ENCODE peak calls at places on chromosomes 2 and 18, in eight cellular contexts. A is BE2C; Y is activated T-cell treated with anti-CD3 and anti-CD28 coated beads, Interleukin-2, amount 50 U/mL, for 24 hours; W is NCI-H2081; I is SW 1271; O is fibroblast of pulmonary artery; Q is M059J; H is CD4-positive, alpha-beta T cell. M is an unnamed sample.

GRCh38 chr18:76274470-76275289 is 220.4 kb downstream of the ZNF516 start:
- DNase-seq in I (no peak), Q (no peak), H (no peak), A (peak), W (peak), Y (no peak), O (no peak), M (peak)

GRCh38 chr2:196315388-196316049 is 144.1 kb upstream of the STK17B start:
- DNase-seq in H (no peak), A (no peak), Y (no peak), W (no peak), I (no peak), O (peak), Q (peak), M (no peak)

GRCh38 chr2:188598551-188598950 is 306.9 kb downstream of the GULP1 start:
- DNase-seq in I (no peak), H (no peak), O (peak), A (no peak), Y (no peak), Q (peak), W (no peak), M (no peak)

GRCh38 chr2:206799083-206799482 is 33.7 kb downstream of the FASTKD2 start:
- DNase-seq in W (no peak), H (no peak), Q (peak), O (peak), I (no peak), A (no peak), Y (no peak), M (no peak)

GRCh38 chr2:204900910-204901309 is 355.6 kb downstream of the PARD3B start:
- DNase-seq in I (no peak), H (no peak), Q (peak), W (no peak), Y (no peak), A (no peak), O (peak), M (no peak)

GRCh38 chr2:133495226-133495625 is 73.0 kb downstream of the NCKAP5 start:
- DNase-seq in H (no peak), A (no peak), W (no peak), Q (no peak), O (no peak), I (no peak), Y (no peak), M (no peak)

GRCh38 chr2:86047575-86048382 is 57.9 kb downstream of the POLR1A start:
- DNase-seq in A (no peak), Q (no peak), Y (no peak), W (no peak), I (no peak), O (no peak), H (no peak), M (no peak)

GRCh38 chr2:236305531-236305930 is 41.3 kb upstream of the ASB18 start:
- DNase-seq in H (no peak), W (no peak), Y (no peak), A (no peak), I (no peak), O (no peak), Q (no peak), M (no peak)

GRCh38 chr2:158128168-158128973 is 26.7 kb downstream of the UPP2 start:
- DNase-seq in O (no peak), Y (no peak), H (no peak), Q (no peak), I (no peak), A (no peak), W (no peak), M (no peak)

GRCh38 chr2:65436825-65437221 is 4.4 kb upstream of the SPRED2 start:
- DNase-seq in I (no peak), Q (no peak), O (no peak), A (no peak), Y (no peak), W (no peak), H (no peak), M (peak)

GRCh38 chr18:55858661-55859111 is 270.7 kb upstream of the TCF4 start:
- DNase-seq in A (no peak), I (no peak), Y (no peak), H (no peak), W (no peak), O (no peak), Q (peak), M (no peak)

GRCh38 chr2:217077841-217078407 is 218.1 kb upstream of the TNP1 start:
- DNase-seq in I (no peak), W (no peak), Q (no peak), H (no peak), O (no peak), A (no peak), Y (no peak), M (no peak)

GRCh38 chr2:49753344-49753930 is 599.1 kb upstream of the FSHR start:
- DNase-seq in Y (no peak), I (no peak), O (peak), Q (peak), A (no peak), H (no peak), W (no peak), M (no peak)

GRCh38 chr2:19689769-19690168 is 212.0 kb downstream of the TTC32 start:
- DNase-seq in I (no peak), Q (no peak), O (no peak), W (no peak), H (no peak), A (no peak), Y (no peak), M (no peak)

GRCh38 chr18:57075716-57076400 is 71.0 kb upstream of the BOD1L2 start:
- DNase-seq in Y (no peak), H (no peak), A (no peak), I (no peak), W (no peak), O (no peak), Q (no peak), M (no peak)

GRCh38 chr2:877747-878146 is 72.9 kb upstream of the SNTG2 start:
- DNase-seq in H (no peak), Y (no peak), O (no peak), A (no peak), W (no peak), I (no peak), Q (no peak), M (no peak)

GRCh38 chr2:16525265-16525887 is 140.3 kb downstream of the CYRIA start:
- DNase-seq in W (no peak), A (peak), Y (no peak), I (no peak), H (no peak), O (peak), Q (no peak), M (peak)

GRCh38 chr2:210663574-210663973 is 107.2 kb downstream of the CPS1 start:
- DNase-seq in W (peak), H (no peak), Y (no peak), A (peak), Q (peak), I (no peak), O (peak), M (no peak)

GRCh38 chr2:236168110-236169067 is at the start of gene GBX2:
- DNase-seq in A (peak), O (peak), W (peak), I (peak), Q (peak), H (no peak), Y (no peak), M (no peak)

GRCh38 chr2:71070294-71071025 is 2.0 kb downstream of the NAGK start:
- DNase-seq in A (no peak), I (peak), Y (no peak), W (no peak), Q (peak), O (peak), H (no peak), M (no peak)

GRCh38 chr2:122319551-122320132 is 564.2 kb downstream of the TSN start:
- DNase-seq in Y (no peak), H (no peak), I (no peak), Q (peak), W (no peak), A (no peak), O (no peak), M (no peak)

GRCh38 chr2:241843321-241844065 is 15.2 kb downstream of the PDCD1 start:
- DNase-seq in Q (no peak), A (peak), Y (no peak), H (no peak), O (no peak), I (no peak), W (no peak), M (no peak)

GRCh38 chr2:152493417-152493816 is 158.4 kb downstream of the FMNL2 start:
- DNase-seq in Q (no peak), O (no peak), W (peak), H (no peak), A (no peak), I (no peak), Y (no peak), M (no peak)

GRCh38 chr2:9210030-9210429 is 3.4 kb downstream of the ASAP2 start:
- DNase-seq in H (no peak), Q (no peak), O (no peak), Y (no peak), I (no peak), A (no peak), W (no peak), M (no peak)

GRCh38 chr2:86056935-86057334 is 48.8 kb downstream of the POLR1A start:
- DNase-seq in A (no peak), Y (no peak), I (no peak), Q (no peak), H (no peak), O (no peak), W (no peak), M (no peak)

GRCh38 chr2:159148891-159149290 is 137.6 kb downstream of the WDSUB1 start:
- DNase-seq in Y (no peak), O (no peak), I (no peak), A (no peak), Q (no peak), W (no peak), H (no peak), M (no peak)

GRCh38 chr2:30273574-30273929 is 42.2 kb downstream of the LBH start:
- DNase-seq in H (no peak), A (no peak), I (no peak), Y (no peak), Q (no peak), W (no peak), O (no peak), M (no peak)

GRCh38 chr18:38421016-38421415 is 855.4 kb upstream of the CELF4 start:
- DNase-seq in O (no peak), W (no peak), Y (no peak), H (no peak), I (no peak), A (no peak), Q (peak), M (no peak)

GRCh38 chr2:202429164-202429980 is 53.2 kb downstream of the BMPR2 start:
- DNase-seq in Q (no peak), O (peak), H (no peak), I (no peak), W (no peak), Y (no peak), A (no peak), M (no peak)

GRCh38 chr2:2536416-2537056 is 205.5 kb upstream of the MYT1L start:
- DNase-seq in Q (no peak), H (no peak), I (no peak), W (no peak), A (no peak), Y (no peak), O (no peak), M (no peak)